ENCODE peak calls at places on chromosome 14, in four cellular contexts. K, G, U and V are unnamed samples.

GRCh38 chr14:100295376-100296105 is 10.7 kb downstream of the SLC25A29 start:
- DNase-seq in K (no peak), G (peak; percentile 19), U (no peak), V (no peak)

GRCh38 chr14:101500061-101500460 is 61.2 kb upstream of the DIO3 start:
- DNase-seq in K (no peak), G (no peak), U (no peak), V (no peak)

GRCh38 chr14:79680087-79680486 is 531.2 kb downstream of the DIO2 start:
- DNase-seq in K (no peak), G (no peak), U (no peak), V (no peak)

GRCh38 chr14:77892381-77892871 is 92.5 kb downstream of the ADCK1 start:
- DNase-seq in K (no peak), G (peak; percentile 64), U (peak; percentile 51), V (no peak)

GRCh38 chr14:80768646-80769045 is 172.9 kb downstream of the CEP128 start:
- DNase-seq in K (no peak), G (no peak), U (no peak), V (no peak)

GRCh38 chr14:53432378-53432802 is 279.3 kb upstream of the DDHD1 start:
- DNase-seq in K (no peak), G (no peak), U (peak; percentile 60), V (peak; percentile 21)

GRCh38 chr14:80585506-80585835 is 356.1 kb downstream of the CEP128 start:
- DNase-seq in K (no peak), G (no peak), U (no peak), V (no peak)

GRCh38 chr14:96690713-96691383 is 106.3 kb upstream of the VRK1 start:
- DNase-seq in K (no peak), G (no peak), U (no peak), V (no peak)

GRCh38 chr14:24674204-24674970 is 40.4 kb upstream of the GZMB start:
- DNase-seq in K (no peak), G (no peak), U (no peak), V (no peak)

DNA sequence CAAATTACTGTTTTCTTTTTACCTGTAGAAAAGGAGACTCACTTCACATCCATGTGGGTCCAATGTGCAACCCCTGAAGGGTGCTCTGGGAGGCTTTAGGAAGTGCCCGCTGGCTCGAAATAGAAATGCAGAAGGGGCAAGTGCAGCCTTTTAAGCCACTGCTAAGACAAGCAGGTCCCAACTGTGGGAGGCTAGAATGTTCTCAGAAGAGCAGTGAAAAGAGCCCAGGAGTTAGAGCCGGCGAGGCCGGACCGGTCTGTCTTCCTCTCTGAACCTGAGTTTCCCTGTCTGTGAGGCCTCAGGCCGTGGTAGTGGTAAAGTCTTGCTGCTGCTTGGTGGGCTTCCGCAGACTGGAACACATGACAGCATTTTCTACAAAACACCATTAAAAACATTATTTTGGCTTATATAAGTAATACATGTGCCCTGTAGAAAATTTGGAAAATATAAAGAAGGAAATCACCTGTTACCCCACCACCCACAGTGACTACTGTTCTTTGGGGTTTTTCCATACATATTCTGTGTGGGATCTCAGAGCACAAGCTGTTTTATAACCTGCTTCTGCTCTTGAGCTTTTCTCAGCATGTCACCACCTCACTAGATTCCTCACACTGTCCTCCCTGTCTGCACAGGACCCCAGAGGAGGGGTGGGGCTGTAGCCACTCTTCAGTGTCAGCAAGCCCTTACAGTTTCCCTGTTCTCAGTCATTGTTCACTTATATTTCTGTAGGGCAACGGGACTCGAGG is 6.0 kb downstream of the CKB start:
- DNase-seq in K (no peak), G (peak; percentile 3), U (no peak), V (no peak)
- H3K4me1 ChIP-seq in K (peaks cover 4% of the 10 kb centered on the region), G (peaks cover 58% of the 10 kb centered on the region), U (peaks cover 20% of the 10 kb centered on the region), V (peaks cover 28% of the 10 kb centered on the region)

DNA sequence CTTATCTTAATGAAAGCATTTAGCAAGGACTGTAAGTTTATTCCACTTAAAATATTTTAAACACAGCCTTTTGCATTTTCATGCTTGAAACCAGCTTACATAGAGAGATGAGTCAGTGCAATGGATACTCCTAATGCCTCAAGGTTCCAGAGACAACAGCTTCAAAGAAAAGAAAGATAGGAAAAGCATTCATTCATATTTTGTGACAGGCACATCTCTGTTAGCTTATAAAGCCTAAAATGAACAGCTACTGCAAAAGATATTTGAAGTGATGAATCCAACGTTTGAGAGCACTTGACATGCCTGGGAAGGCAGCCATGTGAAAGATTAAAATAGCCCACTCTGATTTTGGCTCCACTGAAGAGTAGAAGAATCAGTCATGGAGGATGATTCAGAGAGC is 814.5 kb downstream of the RPS29 start:
- DNase-seq in K (no peak), G (peak; percentile 51), U (peak; percentile 70), V (no peak)
- TF ChIP-seq CTCF in K (no peak), G (no peak), U (no peak), V (no peak)

GRCh38 chr14:91413547-91414474 is 3.8 kb downstream of the CCDC88C start:
- DNase-seq in K (no peak), G (no peak), U (no peak), V (no peak)
- H3K4me1 ChIP-seq in K (no peaks in the 10 kb centered on the region), G (peaks cover 30% of the 10 kb centered on the region), U (no peaks in the 10 kb centered on the region), V (no peaks in the 10 kb centered on the region)

GRCh38 chr14:22814945-22815713 is at the start of gene SLC7A7:
- DNase-seq in K (no peak), G (no peak), U (no peak), V (no peak)

GRCh38 chr14:22813145-22813544 is 2.1 kb downstream of the SLC7A7 start:
- DNase-seq in K (no peak), G (no peak), U (no peak), V (no peak)

GRCh38 chr14:22811752-22812151 is 3.5 kb downstream of the SLC7A7 start:
- DNase-seq in K (no peak), G (no peak), U (peak; percentile 87), V (no peak)

GRCh38 chr14:22814373-22814772 is 862 bp downstream of the SLC7A7 start:
- DNase-seq in K (no peak), G (no peak), U (no peak), V (no peak)

GRCh38 chr14:22812744-22813143 is 2.5 kb downstream of the SLC7A7 start:
- DNase-seq in K (no peak), G (no peak), U (no peak), V (no peak)
- TF ChIP-seq CTCF in K (no peak), G (no peak), U (no peak), V (no peak)

DNA sequence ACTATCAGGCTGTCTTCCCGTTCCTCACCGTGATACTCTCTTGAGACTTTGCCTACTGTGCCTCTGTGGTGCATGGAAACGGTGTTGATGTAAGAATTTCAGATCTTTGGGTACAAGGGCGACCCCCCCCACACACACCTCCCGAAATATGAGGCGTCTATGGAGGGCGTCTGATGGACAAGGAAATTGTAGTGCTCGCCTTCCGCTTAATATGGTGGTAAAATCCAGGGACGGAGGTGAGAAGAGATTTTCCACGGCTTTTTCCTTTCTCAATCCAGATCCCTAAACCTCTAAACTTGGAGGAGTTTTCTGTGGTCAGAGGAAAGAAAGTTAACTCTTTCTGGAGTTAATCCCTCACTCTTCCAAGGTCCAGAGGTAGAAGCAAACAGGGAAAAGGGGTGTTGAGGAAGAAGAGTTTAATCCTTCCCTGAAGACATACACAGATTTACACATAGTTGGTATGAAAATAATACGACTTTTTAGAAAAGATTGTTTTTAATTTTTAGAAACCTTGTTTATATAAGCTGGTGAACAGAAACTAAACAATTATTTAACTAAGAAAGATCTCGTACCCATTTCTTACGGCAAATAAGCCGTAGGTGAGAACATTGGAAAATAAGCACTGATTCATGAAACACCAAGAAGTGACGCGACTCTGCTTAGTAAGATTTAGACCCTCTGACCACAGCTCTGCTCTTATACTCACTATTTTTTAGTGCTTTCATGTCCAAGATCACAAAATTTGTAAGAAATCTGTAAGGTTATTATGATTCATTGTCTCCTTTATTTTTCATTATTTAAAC is 23.1 kb upstream of the RNASE12 start:
- DNase-seq in K (peak; percentile 54), G (no peak), U (no peak), V (no peak)
- H3K4me1 ChIP-seq in K (no peaks in the 10 kb centered on the region), G (peaks cover 4% of the 10 kb centered on the region), U (no peaks in the 10 kb centered on the region), V (no peaks in the 10 kb centered on the region)

GRCh38 chr14:68941820-68942219 is 37.3 kb downstream of the ACTN1 start:
- DNase-seq in K (peak; percentile 55), G (peak; percentile 52), U (peak; percentile 90), V (no peak)
- TF ChIP-seq CTCF in K (no peak), G (peak; percentile 40), U (peak; percentile 61), V (peak; percentile 24)

DNA sequence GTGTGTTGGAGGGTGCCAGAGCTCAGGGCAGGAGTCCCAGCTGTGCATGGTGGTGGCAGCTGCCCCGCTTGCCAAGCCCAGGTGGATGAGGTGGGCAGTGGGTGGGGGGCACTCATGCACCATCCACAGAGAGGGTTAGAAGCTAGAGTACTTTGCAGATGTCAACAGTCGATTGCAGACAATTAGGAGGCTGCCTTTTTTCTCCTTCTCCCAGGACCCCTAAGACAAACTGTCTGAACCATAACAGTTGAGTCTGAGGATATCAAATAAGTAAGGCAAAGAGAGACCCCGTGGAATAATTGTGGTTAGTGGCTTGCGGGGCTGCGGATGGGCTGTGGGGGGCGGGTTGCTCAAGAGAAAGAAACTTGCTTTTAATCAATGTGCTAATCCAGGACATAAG is 926.1 kb downstream of the VRK1 start:
- DNase-seq in K (no peak), G (no peak), U (no peak), V (no peak)
- H3K4me1 ChIP-seq in K (no peaks in the 10 kb centered on the region), G (no peaks in the 10 kb centered on the region), U (no peaks in the 10 kb centered on the region), V (no peaks in the 10 kb centered on the region)